ENCODE peak calls at places on chromosomes 5 and 9, in six cellular contexts. I, G, T, W, U and Z are unnamed samples.

GRCh38 chr9:136923881-136924280 is 20.7 kb downstream of the FBXW5 start:
- DNase-seq in I (no peak), G (no peak), W (no peak), U (no peak), T (no peak), Z (no peak)

GRCh38 chr5:110218994-110219393 is 507.5 kb downstream of the TMEM232 start:
- DNase-seq in G (no peak), W (no peak), T (no peak), U (no peak), I (no peak), Z (peak; percentile 34)

GRCh38 chr5:112240011-112240410 is 179.1 kb downstream of the EPB41L4A start:
- DNase-seq in U (no peak), G (no peak), I (no peak), T (no peak), W (no peak), Z (no peak)

GRCh38 chr9:38761999-38762398 is 42.1 kb upstream of the FAM240B start:
- DNase-seq in T (no peak), I (no peak), W (no peak), G (no peak), U (no peak), Z (no peak)

GRCh38 chr5:132226516-132227234 is 978 bp downstream of the P4HA2 start:
- DNase-seq in G (no peak), I (peak; percentile 8), U (no peak), T (peak; percentile 42), W (no peak), Z (no peak)

GRCh38 chr9:106921341-106921899 is 58.5 kb downstream of the ZNF462 start:
- DNase-seq in I (peak; percentile 61), W (no peak), T (peak; percentile 20), U (peak; percentile 77), G (no peak), Z (no peak)

GRCh38 chr9:137825324-137825991 is 52.1 kb upstream of the CACNA1B start:
- DNase-seq in T (no peak), W (no peak), I (no peak), U (no peak), G (no peak), Z (no peak)

GRCh38 chr5:40410231-40410861 is 269.4 kb upstream of the PTGER4 start:
- DNase-seq in T (no peak), G (no peak), I (no peak), U (peak; percentile 24), W (no peak), Z (no peak)

GRCh38 chr5:57665146-57665936 is 182.7 kb upstream of the ACTBL2 start:
- DNase-seq in W (no peak), G (no peak), U (no peak), I (no peak), T (no peak), Z (no peak)

GRCh38 chr5:37435261-37435660 is 56.1 kb downstream of the WDR70 start:
- DNase-seq in T (peak; percentile 23), G (no peak), I (no peak), U (no peak), W (no peak), Z (no peak)

GRCh38 chr5:51095481-51095880 is 287.8 kb upstream of the ISL1 start:
- DNase-seq in I (no peak), W (no peak), T (no peak), G (no peak), U (no peak), Z (no peak)

GRCh38 chr5:128237504-128237903 is 153.9 kb downstream of the SLC12A2 start:
- DNase-seq in I (no peak), G (no peak), W (no peak), T (no peak), U (no peak), Z (no peak)

GRCh38 chr9:105432247-105432857 is 15.5 kb upstream of the FSD1L start:
- DNase-seq in U (no peak), G (no peak), W (no peak), I (no peak), T (no peak), Z (no peak)

GRCh38 chr5:92468307-92468706 is 1085.2 kb upstream of the ARRDC3 start:
- DNase-seq in G (no peak), W (no peak), T (no peak), I (no peak), U (no peak), Z (no peak)

GRCh38 chr9:76818271-76818670 is 54.0 kb downstream of the PCA3 start:
- DNase-seq in T (peak; percentile 95), U (peak; percentile 81), I (no peak), G (peak; percentile 21), W (no peak), Z (peak; percentile 29)

GRCh38 chr5:96316487-96316886 is 116.6 kb downstream of the PCSK1 start:
- DNase-seq in U (no peak), T (no peak), I (no peak), W (no peak), G (no peak), Z (no peak)

GRCh38 chr9:71909887-71910601 is 949 bp downstream of the ABHD17B start:
- DNase-seq in I (peak; percentile 62), U (peak; percentile 73), T (peak; percentile 18), G (peak; percentile 58), W (peak; percentile 10), Z (no peak)

GRCh38 chr5:142769251-142769792 is 855 bp upstream of the ARHGAP26 start:
- DNase-seq in I (peak; percentile 8), W (no peak), T (no peak), U (peak; percentile 25), G (no peak), Z (no peak)

GRCh38 chr9:38224941-38225340 is 155.9 kb upstream of the SHB start:
- DNase-seq in U (no peak), T (no peak), I (no peak), W (no peak), G (no peak), Z (no peak)

GRCh38 chr5:142014911-142015584 is 2.2 kb upstream of the GNPDA1 start:
- DNase-seq in U (peak; percentile 54), T (peak; percentile 48), W (no peak), I (no peak), G (peak; percentile 47), Z (peak; percentile 49)

GRCh38 chr5:82812575-82812974 is 264.6 kb downstream of the TMEM167A start:
- DNase-seq in W (no peak), U (no peak), T (peak; percentile 15), I (no peak), G (no peak), Z (no peak)

GRCh38 chr5:122999947-123000563 is 36.5 kb downstream of the PPIC start:
- DNase-seq in U (peak; percentile 14), T (peak; percentile 55), G (no peak), I (no peak), W (peak; percentile 2), Z (peak; percentile 38)

GRCh38 chr5:87120518-87121314 is 147.0 kb upstream of the RASA1 start:
- DNase-seq in W (no peak), I (no peak), G (no peak), U (no peak), T (peak; percentile 92), Z (no peak)

GRCh38 chr5:179131886-179132585 is 71.9 kb downstream of the ZNF354C start:
- DNase-seq in T (no peak), W (no peak), I (no peak), U (no peak), G (no peak), Z (no peak)

GRCh38 chr5:83323557-83323956 is 148.0 kb upstream of the VCAN start:
- DNase-seq in T (no peak), I (no peak), W (no peak), U (no peak), G (no peak), Z (no peak)

GRCh38 chr9:125942111-125942510 is 194.9 kb downstream of the PBX3 start:
- DNase-seq in T (no peak), W (no peak), I (no peak), G (no peak), U (no peak), Z (no peak)

GRCh38 chr5:77398896-77399295 is 93.2 kb downstream of the WDR41 start:
- DNase-seq in U (no peak), G (no peak), I (no peak), W (no peak), T (peak; percentile 29), Z (no peak)

GRCh38 chr5:31887556-31887955 is 248.6 kb downstream of the PDZD2 start:
- DNase-seq in I (no peak), G (no peak), W (no peak), U (peak; percentile 93), T (no peak), Z (no peak)

GRCh38 chr5:109989994-109990722 is 300.4 kb downstream of the MAN2A1 start:
- DNase-seq in U (no peak), W (no peak), G (no peak), I (no peak), T (no peak), Z (no peak)

GRCh38 chr5:135535420-135535819 is 344 bp downstream of the NEUROG1 start:
- DNase-seq in U (no peak), W (no peak), T (no peak), G (no peak), I (no peak), Z (no peak)

GRCh38 chr5:40395241-40395640 is 284.5 kb upstream of the PTGER4 start:
- DNase-seq in I (no peak), T (no peak), U (no peak), W (no peak), G (no peak), Z (no peak)

GRCh38 chr5:40915341-40915926 is 6.1 kb downstream of the C7 start:
- DNase-seq in T (no peak), U (no peak), I (no peak), G (no peak), W (no peak), Z (no peak)

GRCh38 chr9:97527626-97528528 is 26.4 kb downstream of the TMOD1 start:
- DNase-seq in T (no peak), I (no peak), G (no peak), U (no peak), W (no peak), Z (peak; percentile 63)

GRCh38 chr5:54234304-54234938 is 76.0 kb downstream of the ARL15 start:
- DNase-seq in W (no peak), U (peak; percentile 16), G (no peak), T (peak; percentile 71), I (no peak), Z (no peak)

GRCh38 chr9:88187631-88188030 is 49.4 kb upstream of the SPATA31C2 start:
- DNase-seq in T (peak; percentile 76), W (no peak), G (no peak), U (no peak), I (no peak), Z (no peak)